ENCODE peak calls at places on chromosome 3, in five cellular contexts. One of them, this sample, is unnamed.

GRCh38 chr3:45906681-45907220 is 20.4 kb downstream of the CCR9 start:
- DNase-seq in B cell: no peak
- DNase-seq in anterior cingulate cortex: no peak
- DNase-seq in hippocampal formation: no peak
- DNase-seq in NCI-H1694 treated with DMSO at 0.1 percent for 48 hours: no peak
- DNase-seq in this sample: no peak

GRCh38 chr3:14143826-14144225 is 19.0 kb downstream of the TMEM43 start:
- DNase-seq in B cell: no peak
- DNase-seq in anterior cingulate cortex: no peak
- DNase-seq in hippocampal formation: no peak
- DNase-seq in NCI-H1694 treated with DMSO at 0.1 percent for 48 hours: no peak
- DNase-seq in this sample: no peak

GRCh38 chr3:52070724-52071621 is 14.6 kb upstream of the DUSP7 start:
- DNase-seq in B cell: no peak
- DNase-seq in anterior cingulate cortex: no peak
- DNase-seq in hippocampal formation: no peak
- DNase-seq in NCI-H1694 treated with DMSO at 0.1 percent for 48 hours: no peak
- DNase-seq in this sample: no peak

GRCh38 chr3:74693696-74694393 is 79.4 kb upstream of the CNTN3 start:
- DNase-seq in B cell: no peak
- DNase-seq in anterior cingulate cortex: no peak
- DNase-seq in hippocampal formation: no peak
- DNase-seq in NCI-H1694 treated with DMSO at 0.1 percent for 48 hours: no peak
- DNase-seq in this sample: no peak

GRCh38 chr3:129462365-129462968 is 22.4 kb downstream of the IFT122 start:
- DNase-seq in B cell: no peak
- DNase-seq in anterior cingulate cortex: no peak
- DNase-seq in hippocampal formation: no peak
- DNase-seq in NCI-H1694 treated with DMSO at 0.1 percent for 48 hours: no peak
- DNase-seq in this sample: no peak

GRCh38 chr3:98329392-98330124 is 24.1 kb upstream of the OR5K4 start:
- DNase-seq in B cell: peak; percentile 11
- DNase-seq in anterior cingulate cortex: no peak
- DNase-seq in hippocampal formation: peak; percentile 15
- DNase-seq in NCI-H1694 treated with DMSO at 0.1 percent for 48 hours: peak; percentile 24
- DNase-seq in this sample: peak; percentile 29

GRCh38 chr3:119173325-119173724 is at the start of gene UPK1B:
- DNase-seq in B cell: no peak
- DNase-seq in anterior cingulate cortex: no peak
- DNase-seq in hippocampal formation: no peak
- DNase-seq in NCI-H1694 treated with DMSO at 0.1 percent for 48 hours: no peak
- DNase-seq in this sample: no peak

GRCh38 chr3:189897406-189897805 is 223.3 kb downstream of the P3H2 start:
- DNase-seq in B cell: no peak
- DNase-seq in anterior cingulate cortex: no peak
- DNase-seq in hippocampal formation: no peak
- DNase-seq in NCI-H1694 treated with DMSO at 0.1 percent for 48 hours: no peak
- DNase-seq in this sample: no peak

GRCh38 chr3:61876797-61877196 is 315.4 kb downstream of the PTPRG start:
- DNase-seq in B cell: no peak
- DNase-seq in anterior cingulate cortex: no peak
- DNase-seq in hippocampal formation: no peak
- DNase-seq in NCI-H1694 treated with DMSO at 0.1 percent for 48 hours: no peak
- DNase-seq in this sample: no peak

GRCh38 chr3:70526966-70527515 is 214.6 kb upstream of the MDFIC2 start:
- DNase-seq in B cell: no peak
- DNase-seq in anterior cingulate cortex: no peak
- DNase-seq in hippocampal formation: no peak
- DNase-seq in NCI-H1694 treated with DMSO at 0.1 percent for 48 hours: no peak
- DNase-seq in this sample: no peak

GRCh38 chr3:69207036-69207435 is 84.6 kb upstream of the LMOD3 start:
- DNase-seq in B cell: no peak
- DNase-seq in anterior cingulate cortex: no peak
- DNase-seq in hippocampal formation: no peak
- DNase-seq in NCI-H1694 treated with DMSO at 0.1 percent for 48 hours: no peak
- DNase-seq in this sample: no peak

GRCh38 chr3:134874737-134875413 is 79.8 kb downstream of the EPHB1 start:
- DNase-seq in B cell: no peak
- DNase-seq in anterior cingulate cortex: no peak
- DNase-seq in hippocampal formation: no peak
- DNase-seq in NCI-H1694 treated with DMSO at 0.1 percent for 48 hours: no peak
- DNase-seq in this sample: no peak

GRCh38 chr3:72590732-72591192 is 257.5 kb downstream of the SHQ1 start:
- DNase-seq in B cell: no peak
- DNase-seq in anterior cingulate cortex: no peak
- DNase-seq in hippocampal formation: no peak
- DNase-seq in NCI-H1694 treated with DMSO at 0.1 percent for 48 hours: no peak
- DNase-seq in this sample: no peak

GRCh38 chr3:13301295-13301987 is 118.7 kb downstream of the NUP210 start:
- DNase-seq in B cell: no peak
- DNase-seq in anterior cingulate cortex: no peak
- DNase-seq in hippocampal formation: no peak
- DNase-seq in NCI-H1694 treated with DMSO at 0.1 percent for 48 hours: no peak
- DNase-seq in this sample: no peak

GRCh38 chr3:28703858-28704257 is 355.2 kb upstream of the AZI2 start:
- DNase-seq in B cell: no peak
- DNase-seq in anterior cingulate cortex: no peak
- DNase-seq in hippocampal formation: no peak
- DNase-seq in NCI-H1694 treated with DMSO at 0.1 percent for 48 hours: no peak
- DNase-seq in this sample: no peak

GRCh38 chr3:138767498-138768104 is 67.1 kb downstream of the PIK3CB start:
- DNase-seq in B cell: no peak
- DNase-seq in anterior cingulate cortex: no peak
- DNase-seq in hippocampal formation: no peak
- DNase-seq in NCI-H1694 treated with DMSO at 0.1 percent for 48 hours: no peak
- DNase-seq in this sample: no peak

GRCh38 chr3:133745981-133746721 is at the start of gene TF:
- DNase-seq in B cell: no peak
- DNase-seq in anterior cingulate cortex: peak; percentile 61
- DNase-seq in hippocampal formation: peak; percentile 97
- DNase-seq in NCI-H1694 treated with DMSO at 0.1 percent for 48 hours: no peak
- DNase-seq in this sample: no peak

GRCh38 chr3:20574746-20575145 is 388.7 kb upstream of the SGO1 start:
- DNase-seq in B cell: no peak
- DNase-seq in anterior cingulate cortex: no peak
- DNase-seq in hippocampal formation: no peak
- DNase-seq in NCI-H1694 treated with DMSO at 0.1 percent for 48 hours: no peak
- DNase-seq in this sample: no peak

GRCh38 chr3:43647331-43648166 is 25.7 kb upstream of the ANO10 start:
- DNase-seq in B cell: no peak
- DNase-seq in anterior cingulate cortex: no peak
- DNase-seq in hippocampal formation: no peak
- DNase-seq in NCI-H1694 treated with DMSO at 0.1 percent for 48 hours: no peak
- DNase-seq in this sample: no peak

GRCh38 chr3:69250014-69250413 is 127.6 kb upstream of the LMOD3 start:
- DNase-seq in B cell: no peak
- DNase-seq in anterior cingulate cortex: no peak
- DNase-seq in hippocampal formation: peak; percentile 57
- DNase-seq in NCI-H1694 treated with DMSO at 0.1 percent for 48 hours: no peak
- DNase-seq in this sample: no peak

GRCh38 chr3:11717768-11718581 is 74.3 kb upstream of the VGLL4 start:
- DNase-seq in B cell: no peak
- DNase-seq in anterior cingulate cortex: no peak
- DNase-seq in hippocampal formation: no peak
- DNase-seq in NCI-H1694 treated with DMSO at 0.1 percent for 48 hours: no peak
- DNase-seq in this sample: no peak

GRCh38 chr3:142273501-142273900 is 48.1 kb upstream of the GK5 start:
- DNase-seq in B cell: no peak
- DNase-seq in anterior cingulate cortex: no peak
- DNase-seq in hippocampal formation: peak; percentile 18
- DNase-seq in NCI-H1694 treated with DMSO at 0.1 percent for 48 hours: no peak
- DNase-seq in this sample: no peak

GRCh38 chr3:62586356-62586755 is 213.0 kb upstream of the FEZF2 start:
- DNase-seq in B cell: no peak
- DNase-seq in anterior cingulate cortex: no peak
- DNase-seq in hippocampal formation: no peak
- DNase-seq in NCI-H1694 treated with DMSO at 0.1 percent for 48 hours: no peak
- DNase-seq in this sample: no peak

GRCh38 chr3:185225523-185225922 is 28.3 kb downstream of the EHHADH start:
- DNase-seq in B cell: no peak
- DNase-seq in anterior cingulate cortex: no peak
- DNase-seq in hippocampal formation: no peak
- DNase-seq in NCI-H1694 treated with DMSO at 0.1 percent for 48 hours: no peak
- DNase-seq in this sample: no peak

GRCh38 chr3:116201032-116201690 is 244.1 kb downstream of the LSAMP start:
- DNase-seq in B cell: no peak
- DNase-seq in anterior cingulate cortex: no peak
- DNase-seq in hippocampal formation: no peak
- DNase-seq in NCI-H1694 treated with DMSO at 0.1 percent for 48 hours: peak; percentile 59
- DNase-seq in this sample: peak; percentile 48

GRCh38 chr3:147409143-147410121 is at the start of gene ZIC1:
- DNase-seq in B cell: no peak
- DNase-seq in anterior cingulate cortex: peak; percentile 62
- DNase-seq in hippocampal formation: peak; percentile 55
- DNase-seq in NCI-H1694 treated with DMSO at 0.1 percent for 48 hours: no peak
- DNase-seq in this sample: no peak

GRCh38 chr3:125141596-125142417 is 70.7 kb downstream of the SLC12A8 start:
- DNase-seq in B cell: peak; percentile 81
- DNase-seq in anterior cingulate cortex: no peak
- DNase-seq in hippocampal formation: peak; percentile 55
- DNase-seq in NCI-H1694 treated with DMSO at 0.1 percent for 48 hours: no peak
- DNase-seq in this sample: no peak

GRCh38 chr3:121870710-121871109 is 23.5 kb upstream of the SLC15A2 start:
- DNase-seq in B cell: no peak
- DNase-seq in anterior cingulate cortex: no peak
- DNase-seq in hippocampal formation: no peak
- DNase-seq in NCI-H1694 treated with DMSO at 0.1 percent for 48 hours: no peak
- DNase-seq in this sample: no peak

GRCh38 chr3:122908251-122908650 is 113.4 kb downstream of the SLC49A4 start:
- DNase-seq in B cell: no peak
- DNase-seq in anterior cingulate cortex: no peak
- DNase-seq in hippocampal formation: no peak
- DNase-seq in NCI-H1694 treated with DMSO at 0.1 percent for 48 hours: no peak
- DNase-seq in this sample: no peak

GRCh38 chr3:151003024-151003771 is 30.7 kb upstream of the CLRN1 start:
- DNase-seq in B cell: no peak
- DNase-seq in anterior cingulate cortex: no peak
- DNase-seq in hippocampal formation: no peak
- DNase-seq in NCI-H1694 treated with DMSO at 0.1 percent for 48 hours: no peak
- DNase-seq in this sample: no peak

GRCh38 chr3:50212502-50212901 is 7.4 kb downstream of the SLC38A3 start:
- DNase-seq in B cell: no peak
- DNase-seq in anterior cingulate cortex: no peak
- DNase-seq in hippocampal formation: no peak
- DNase-seq in NCI-H1694 treated with DMSO at 0.1 percent for 48 hours: no peak
- DNase-seq in this sample: no peak

GRCh38 chr3:127572186-127572585 is 18.3 kb downstream of the TPRA1 start:
- DNase-seq in B cell: no peak
- DNase-seq in anterior cingulate cortex: no peak
- DNase-seq in hippocampal formation: no peak
- DNase-seq in NCI-H1694 treated with DMSO at 0.1 percent for 48 hours: no peak
- DNase-seq in this sample: no peak

GRCh38 chr3:184745526-184745925 is 33.7 kb upstream of the MAGEF1 start:
- DNase-seq in B cell: no peak
- DNase-seq in anterior cingulate cortex: no peak
- DNase-seq in hippocampal formation: no peak
- DNase-seq in NCI-H1694 treated with DMSO at 0.1 percent for 48 hours: no peak
- DNase-seq in this sample: no peak

GRCh38 chr3:190224466-190225185 is 97.6 kb downstream of the CLDN1 start:
- DNase-seq in B cell: no peak
- DNase-seq in anterior cingulate cortex: no peak
- DNase-seq in hippocampal formation: no peak
- DNase-seq in NCI-H1694 treated with DMSO at 0.1 percent for 48 hours: no peak
- DNase-seq in this sample: no peak

GRCh38 chr3:133712017-133712416 is 34.2 kb upstream of the TF start:
- DNase-seq in B cell: no peak
- DNase-seq in anterior cingulate cortex: no peak
- DNase-seq in hippocampal formation: peak; percentile 28
- DNase-seq in NCI-H1694 treated with DMSO at 0.1 percent for 48 hours: no peak
- DNase-seq in this sample: no peak

GRCh38 chr3:188792788-188793187 is 379.0 kb upstream of the TPRG1 start:
- DNase-seq in B cell: peak; percentile 19
- DNase-seq in anterior cingulate cortex: no peak
- DNase-seq in hippocampal formation: peak; percentile 34
- DNase-seq in NCI-H1694 treated with DMSO at 0.1 percent for 48 hours: no peak
- DNase-seq in this sample: no peak

GRCh38 chr3:65596511-65597224 is 442.1 kb downstream of the MAGI1 start:
- DNase-seq in B cell: no peak
- DNase-seq in anterior cingulate cortex: no peak
- DNase-seq in hippocampal formation: peak; percentile 29
- DNase-seq in NCI-H1694 treated with DMSO at 0.1 percent for 48 hours: peak; percentile 21
- DNase-seq in this sample: no peak

GRCh38 chr3:116153174-116153573 is 292.1 kb downstream of the LSAMP start:
- DNase-seq in B cell: no peak
- DNase-seq in anterior cingulate cortex: no peak
- DNase-seq in hippocampal formation: no peak
- DNase-seq in NCI-H1694 treated with DMSO at 0.1 percent for 48 hours: no peak
- DNase-seq in this sample: no peak

GRCh38 chr3:86782271-86782670 is 208.7 kb downstream of the VGLL3 start:
- DNase-seq in B cell: no peak
- DNase-seq in anterior cingulate cortex: no peak
- DNase-seq in hippocampal formation: no peak
- DNase-seq in NCI-H1694 treated with DMSO at 0.1 percent for 48 hours: no peak
- DNase-seq in this sample: no peak

GRCh38 chr3:14428087-14429067 is 26.0 kb downstream of the SLC6A6 start:
- DNase-seq in B cell: no peak
- DNase-seq in anterior cingulate cortex: no peak
- DNase-seq in hippocampal formation: no peak
- DNase-seq in NCI-H1694 treated with DMSO at 0.1 percent for 48 hours: no peak
- DNase-seq in this sample: no peak